ENCODE peak calls at places on chromosomes 12 and 14, in four cellular contexts. N is GM23248, Z is AG04450, X is thoracic aorta. U is an unnamed sample. For H3K27me3 and H3K9me3, the result is how much of the 10 kb centered on the place peaks cover.

GRCh38 chr12:19572920-19573558 is 133.7 kb downstream of the AEBP2 start:
- DNase-seq in X (no peak), Z (no peak), N (peak), U (peak)

GRCh38 chr14:22981090-22982012 is 1.0 kb downstream of the AJUBA start:
- DNase-seq in Z (no peak), N (peak), X (no peak), U (peak)

GRCh38 chr14:76531085-76531484 is 155.1 kb downstream of the ESRRB start:
- DNase-seq in Z (no peak), X (no peak), N (no peak), U (no peak)

GRCh38 chr14:73753043-73753886 is 39.1 kb upstream of the PNMA1 start:
- DNase-seq in X (no peak), Z (no peak), N (peak), U (peak)

GRCh38 chr14:29846339-29847129 is 81.1 kb downstream of the PRKD1 start:
- DNase-seq in N (no peak), Z (peak), X (no peak), U (no peak)

GRCh38 chr12:83161451-83161850 is 474.7 kb downstream of the TMTC2 start:
- DNase-seq in N (peak), Z (no peak), X (no peak), U (no peak)

GRCh38 chr14:22839159-22839779 is 2.9 kb downstream of the MMP14 start:
- DNase-seq in X (no peak), N (peak), Z (no peak), U (no peak)

GRCh38 chr14:63026491-63026890 is 18.8 kb downstream of the KCNH5 start:
- DNase-seq in N (no peak), Z (no peak), X (no peak), U (no peak)

GRCh38 chr14:74514471-74514932 is 20.9 kb downstream of the ISCA2 start:
- DNase-seq in X (no peak), Z (no peak), N (peak), U (no peak)

GRCh38 chr12:27970391-27970980 is 2.0 kb downstream of the PTHLH start:
- DNase-seq in X (no peak), N (peak), Z (no peak), U (peak)

GRCh38 chr14:92471919-92472318 is 41.7 kb upstream of the RIN3 start:
- DNase-seq in N (peak), X (no peak), Z (peak), U (no peak)

GRCh38 chr14:85273099-85273677 is 256.8 kb upstream of the FLRT2 start:
- DNase-seq in X (no peak), Z (no peak), N (peak), U (no peak)
- H3K4me3 ChIP-seq in X (no peak), Z (no peak), N (peak), U (no peak)

GRCh38 chr12:49899286-49899843 is 4.3 kb downstream of the FAIM2 start:
- DNase-seq in N (no peak), X (no peak), Z (no peak), U (no peak)
- H3K27me3 ChIP-seq in N (under half), X (under half), Z (under half), U (under half)

DNA sequence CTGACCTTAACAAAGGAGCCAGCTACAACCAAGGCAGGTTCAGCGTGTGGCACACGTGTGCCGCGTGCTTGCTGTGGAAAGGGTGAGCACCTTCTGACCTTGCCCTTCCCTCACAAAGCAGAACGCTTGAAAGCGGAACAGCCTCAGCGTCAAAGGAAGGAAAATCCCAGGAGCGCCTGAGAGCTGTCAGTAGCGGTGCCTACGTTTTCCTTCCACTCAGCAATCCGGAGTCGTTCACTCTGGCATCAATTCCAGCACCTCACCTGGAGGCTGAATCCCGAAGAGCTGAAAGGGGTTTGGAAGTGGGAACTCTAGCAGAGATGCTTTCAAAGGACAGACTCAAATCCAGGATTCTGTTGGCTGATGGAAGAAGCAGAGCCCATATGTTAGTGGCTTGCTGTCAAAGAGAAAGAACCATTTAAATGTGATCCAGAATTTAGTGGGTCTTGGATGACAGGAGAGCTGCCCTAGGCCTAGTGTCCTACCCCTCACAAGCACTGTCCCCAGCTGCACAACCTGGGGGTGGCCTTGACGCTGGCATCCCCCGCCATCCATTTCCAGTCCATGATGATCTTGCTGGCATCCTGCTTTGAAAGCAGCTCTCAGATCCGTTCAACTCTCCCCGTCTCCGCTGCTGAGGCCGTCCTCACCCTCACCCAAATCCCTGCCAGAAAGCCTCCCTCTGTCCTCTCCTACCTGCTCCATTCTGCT is 27.0 kb downstream of the CCDC92 start:
- DNase-seq in Z (no peak), X (no peak), N (no peak), U (no peak)
- H3K9me3 ChIP-seq in Z (under half), X (under half), N (under half), U (under half)

GRCh38 chr14:50222061-50222613 is 9.2 kb downstream of the SOS2 start:
- DNase-seq in X (no peak), N (peak), Z (no peak), U (no peak)

GRCh38 chr14:50229646-50230045 is 1.7 kb downstream of the SOS2 start:
- DNase-seq in Z (no peak), X (no peak), N (no peak), U (no peak)

GRCh38 chr14:50225974-50226297 is 5.4 kb downstream of the SOS2 start:
- DNase-seq in X (no peak), N (no peak), Z (no peak), U (no peak)

GRCh38 chr14:50228313-50228712 is 3.1 kb downstream of the SOS2 start:
- DNase-seq in X (no peak), Z (no peak), N (no peak), U (no peak)

GRCh38 chr14:50225067-50225973 is 6.1 kb downstream of the SOS2 start:
- DNase-seq in Z (peak), X (no peak), N (peak), U (no peak)
- H3K4me3 ChIP-seq in Z (no peak), X (peak), N (peak), U (no peak)

DNA sequence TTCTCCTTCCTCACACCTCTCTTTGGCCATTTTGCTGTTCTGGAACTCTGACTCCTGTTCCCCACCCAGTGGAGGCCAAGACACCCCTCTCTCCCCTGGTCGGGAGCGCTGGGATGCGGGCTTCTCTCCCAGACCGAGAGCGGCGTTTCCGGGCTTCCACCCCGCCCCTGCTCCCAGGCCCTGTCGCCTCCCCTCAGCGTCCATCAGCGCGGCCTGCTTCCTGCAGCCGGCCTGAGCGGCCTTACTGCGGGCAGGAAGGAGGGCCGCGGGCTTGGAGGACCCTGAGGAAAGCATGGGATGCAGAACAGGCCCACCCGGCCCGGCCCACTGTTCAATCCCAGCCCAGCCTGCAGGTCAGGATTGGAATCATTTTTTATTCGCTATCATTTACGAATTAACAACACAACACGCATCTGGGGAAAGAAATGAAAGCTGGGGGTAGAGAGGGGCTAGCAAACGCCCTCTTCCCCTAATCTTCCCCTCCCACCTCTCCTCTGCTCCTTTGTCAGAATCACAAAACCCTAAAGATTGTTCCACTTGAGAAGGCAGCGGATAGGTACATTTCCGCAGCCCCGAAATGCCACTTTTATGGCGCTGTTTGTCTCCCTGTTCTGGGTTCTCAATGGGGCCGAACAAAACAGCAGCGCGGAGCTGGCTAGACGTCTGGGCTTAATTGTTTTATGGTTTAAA is 3.8 kb upstream of the HOXC8 start:
- DNase-seq in N (no peak), Z (no peak), X (no peak), U (no peak)
- H3K27me3 ChIP-seq in N (under half), Z (half or more), X (under half), U (under half)

GRCh38 chr14:32991706-32992105 is 53.0 kb downstream of the NPAS3 start:
- DNase-seq in X (no peak), Z (no peak), N (no peak), U (no peak)
- H3K9me3 ChIP-seq in X (under half), Z (under half), N (under half), U (under half)

GRCh38 chr12:42701079-42701478 is 111.5 kb upstream of the PRICKLE1 start:
- DNase-seq in X (no peak), Z (no peak), N (no peak), U (no peak)
- H3K4me3 ChIP-seq in X (no peak), Z (no peak), N (no peak), U (no peak)

DNA sequence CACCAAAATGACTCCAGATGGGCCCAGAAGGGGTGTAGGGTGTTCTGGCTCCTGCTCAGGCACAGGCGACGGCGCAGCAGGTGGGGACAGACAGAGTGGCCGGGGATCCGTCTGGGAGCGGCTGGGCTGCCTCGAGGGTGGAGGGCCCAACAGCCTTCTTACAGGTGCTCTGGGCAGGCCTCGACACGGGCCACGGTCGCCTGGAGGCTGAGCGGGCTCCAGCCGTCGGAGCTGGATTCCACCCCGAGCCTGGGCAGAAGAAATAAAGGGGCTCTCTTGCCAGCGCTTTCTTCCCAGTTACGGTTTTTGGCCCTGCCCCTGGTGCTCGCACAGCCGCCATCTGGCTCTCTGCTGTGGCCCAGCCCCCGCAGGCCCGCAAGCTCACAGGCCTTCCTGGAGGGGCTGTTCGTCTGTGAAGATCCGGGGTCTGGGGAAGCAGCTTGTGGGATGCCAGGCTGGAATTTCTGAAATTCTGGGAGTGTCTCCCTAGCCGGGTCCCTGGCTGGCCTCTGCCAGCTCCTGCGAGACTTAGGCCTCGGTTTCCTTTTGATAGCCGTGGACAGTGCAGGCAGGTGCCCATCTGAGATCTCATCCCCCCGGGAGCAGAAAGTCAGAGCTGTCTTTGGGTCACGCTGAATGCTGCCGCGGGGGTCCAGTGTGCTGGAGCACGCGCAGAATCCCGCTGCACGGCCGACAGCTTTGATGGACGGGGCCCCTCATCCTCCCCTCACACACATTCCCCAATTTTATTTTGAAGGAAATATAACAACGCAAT is 122.7 kb downstream of the PAPOLA start:
- DNase-seq in Z (no peak), N (peak), X (no peak), U (no peak)
- H3K27me3 ChIP-seq in Z (under half), N (under half), X (under half), U (under half)

DNA sequence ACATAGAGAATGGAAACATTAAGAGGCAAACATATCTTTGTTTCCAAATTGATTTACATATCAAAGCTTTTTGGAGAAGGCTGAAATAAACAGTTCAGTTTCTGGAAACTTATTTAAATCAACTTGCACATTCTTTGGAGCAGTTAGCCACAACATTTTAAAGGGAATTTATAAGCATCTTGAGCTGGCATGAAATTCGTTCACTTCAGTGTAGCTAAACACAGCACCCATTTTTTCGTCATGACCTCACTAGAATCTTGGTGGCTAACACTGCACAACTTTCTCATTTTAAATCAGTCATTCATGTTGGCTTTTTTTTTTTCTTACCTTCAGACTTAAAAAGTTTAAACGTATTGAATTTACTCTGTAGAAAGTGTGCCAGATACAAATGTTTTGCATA is 1139.9 kb upstream of the FLRT2 start:
- DNase-seq in N (no peak), X (no peak), Z (peak), U (no peak)
- H3K9me3 ChIP-seq in N (under half), X (under half), Z (under half), U (under half)